ENCODE peak calls at places on chromosome 19, in four cellular contexts. D is hepatocyte, W is IMR-90, E is GM23338. I is an unnamed sample. For H4K20me1, the result is how much of the 10 kb centered on the place peaks cover.

GRCh38 chr19:18856385-18857126 is 24.8 kb downstream of the UPF1 start:
- DNase-seq in D (peak), W (no peak), E (peak), I (no peak)

GRCh38 chr19:37197768-37198167 is 12.6 kb downstream of the ZNF585B start:
- DNase-seq in D (no peak), W (no peak), E (no peak), I (no peak)

GRCh38 chr19:34482380-34483250 is 1.1 kb downstream of the WTIP start:
- DNase-seq in D (peak), W (peak), E (peak), I (peak)

GRCh38 chr19:7870571-7871279 is 3.5 kb downstream of the PRR36 start:
- DNase-seq in D (peak), W (no peak), E (peak), I (no peak)

GRCh38 chr19:3284759-3285646 is 60.5 kb downstream of the CELF5 start:
- DNase-seq in D (peak), W (peak), E (peak), I (peak)

GRCh38 chr19:45172173-45172572 is 5.9 kb downstream of the TRAPPC6A start:
- DNase-seq in D (no peak), W (no peak), E (no peak), I (no peak)

GRCh38 chr19:17953316-17953801 is 13.5 kb upstream of the KCNN1 start:
- DNase-seq in D (no peak), W (no peak), E (no peak), I (no peak)

GRCh38 chr19:40214936-40215335 is 3.2 kb downstream of the TTC9B start:
- DNase-seq in D (no peak), W (no peak), E (no peak), I (no peak)

GRCh38 chr19:27657271-27658051 is 1555.5 kb downstream of the UQCRFS1 start:
- DNase-seq in D (no peak), W (no peak), E (no peak), I (no peak)

GRCh38 chr19:46951236-46951986 is 68.2 kb upstream of the NPAS1 start:
- DNase-seq in D (peak), W (peak), E (no peak), I (peak)

GRCh38 chr19:5302396-5302795 is 38.2 kb downstream of the PTPRS start:
- DNase-seq in D (no peak), W (no peak), E (no peak), I (no peak)

GRCh38 chr19:43467276-43467675 is 1.9 kb upstream of the LYPD3 start:
- DNase-seq in D (no peak), W (no peak), E (no peak), I (no peak)

GRCh38 chr19:44476559-44477408 is 23.5 kb downstream of the ZNF180 start:
- DNase-seq in D (no peak), W (peak), E (peak), I (peak)

GRCh38 chr19:47112166-47112663 is 1.4 kb downstream of the ZC3H4 start:
- DNase-seq in D (peak), W (peak), E (peak), I (peak)

GRCh38 chr19:49801966-49802661 is 11.0 kb downstream of the FUZ start:
- DNase-seq in D (peak), W (peak), E (peak), I (peak)

GRCh38 chr19:10000171-10000826 is 10.0 kb downstream of the COL5A3 start:
- DNase-seq in D (peak), W (peak), E (peak), I (peak)

GRCh38 chr19:18789883-18790565 is 1.1 kb downstream of the COMP start:
- DNase-seq in D (peak), W (no peak), E (peak), I (no peak)

GRCh38 chr19:17035842-17036424 is 9.3 kb upstream of the CPAMD8 start:
- DNase-seq in D (no peak), W (no peak), E (no peak), I (no peak)

GRCh38 chr19:34350161-34350561 is 14.8 kb upstream of the GPI start:
- DNase-seq in D (no peak), W (peak), E (no peak), I (no peak)

GRCh38 chr19:40805258-40805868 is 6.4 kb downstream of the EGLN2 start:
- DNase-seq in D (no peak), W (no peak), E (no peak), I (no peak)

GRCh38 chr19:5914358-5914774 is 312 bp downstream of the CAPS start:
- DNase-seq in D (no peak), W (no peak), E (no peak), I (no peak)

GRCh38 chr19:45823182-45823581 is 8.1 kb upstream of the RSPH6A start:
- DNase-seq in D (no peak), W (no peak), E (no peak), I (no peak)

GRCh38 chr19:17797397-17798201 is 2.7 kb downstream of the B3GNT3 start:
- DNase-seq in D (peak), W (no peak), E (no peak), I (no peak)

GRCh38 chr19:45428385-45429231 is 4.9 kb upstream of the ERCC1 start:
- DNase-seq in D (peak), W (peak), E (peak), I (no peak)

GRCh38 chr19:30006206-30006605 is 64.2 kb downstream of the URI1 start:
- DNase-seq in D (no peak), W (no peak), E (no peak), I (no peak)

GRCh38 chr19:17296278-17296677 is 6.9 kb downstream of the ABHD8 start:
- DNase-seq in D (no peak), W (peak), E (no peak), I (peak)

GRCh38 chr19:18173054-18173571 is 500 bp upstream of the IFI30 start:
- DNase-seq in D (no peak), W (no peak), E (no peak), I (no peak)

GRCh38 chr19:5826531-5827341 is 12.8 kb downstream of the FUT6 start:
- DNase-seq in D (peak), W (no peak), E (peak), I (no peak)

GRCh38 chr19:17687857-17688784 is at the start of gene UNC13A:
- DNase-seq in D (peak), W (peak), E (peak), I (no peak)

GRCh38 chr19:7254590-7254989 is 39.6 kb downstream of the INSR start:
- DNase-seq in D (peak), W (no peak), E (peak), I (no peak)

GRCh38 chr19:46931197-46931596 is 70.4 kb downstream of the ARHGAP35 start:
- DNase-seq in D (no peak), W (no peak), E (no peak), I (no peak)

GRCh38 chr19:16892438-16892837 is 3.6 kb downstream of the F2RL3 start:
- DNase-seq in D (no peak), W (no peak), E (no peak), I (no peak)

GRCh38 chr19:56765107-56765506 is 75.4 kb downstream of the PEG3 start:
- DNase-seq in D (no peak), W (no peak), E (no peak), I (no peak)

GRCh38 chr19:54172764-54173699 is at the start of gene TMC4:
- DNase-seq in D (peak), W (no peak), E (peak), I (no peak)

GRCh38 chr19:52923782-52924593 is 760 bp upstream of the ZNF888 start:
- DNase-seq in D (peak), W (no peak), E (peak), I (no peak)

GRCh38 chr19:52138614-52139290 is 986 bp downstream of the ZNF616 start:
- DNase-seq in D (peak), W (peak), E (peak), I (peak)

GRCh38 chr19:32605544-32605943 is 24.6 kb downstream of the PDCD5 start:
- DNase-seq in D (no peak), W (no peak), E (no peak), I (no peak)

GRCh38 chr19:13334801-13335481 is 171.3 kb downstream of the CACNA1A start:
- DNase-seq in D (no peak), W (no peak), E (peak), I (no peak)

GRCh38 chr19:13343514-13343913 is 162.8 kb downstream of the CACNA1A start:
- DNase-seq in D (no peak), W (no peak), E (no peak), I (no peak)

GRCh38 chr19:13337181-13337580 is 169.1 kb downstream of the CACNA1A start:
- DNase-seq in D (no peak), W (no peak), E (no peak), I (no peak)

GRCh38 chr19:13342672-13343071 is 163.6 kb downstream of the CACNA1A start:
- DNase-seq in D (no peak), W (no peak), E (no peak), I (no peak)

DNA sequence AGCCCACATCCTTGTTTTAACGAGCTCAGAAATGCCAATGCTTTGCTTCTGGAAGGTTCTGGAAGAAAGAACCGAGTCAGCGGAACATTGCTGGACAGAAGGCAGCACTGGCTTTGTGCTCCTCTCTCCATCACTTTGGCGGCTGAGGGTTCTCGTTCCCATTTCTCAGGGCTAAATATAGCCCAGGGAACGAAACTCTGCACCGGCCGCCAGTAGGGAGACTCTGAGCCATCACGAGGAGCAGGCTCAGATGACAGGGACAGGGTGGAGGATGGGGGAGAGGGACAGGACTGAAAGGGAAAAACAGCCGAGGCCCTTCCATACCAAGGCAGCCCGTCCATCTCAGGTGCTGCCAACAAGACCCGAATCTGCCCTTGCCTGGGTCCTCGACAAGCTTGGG is 166.4 kb downstream of the CACNA1A start:
- DNase-seq in D (no peak), W (no peak), E (peak), I (no peak)
- H3K4me3 ChIP-seq in D (no peak), W (no peak), E (no peak), I (no peak)

DNA sequence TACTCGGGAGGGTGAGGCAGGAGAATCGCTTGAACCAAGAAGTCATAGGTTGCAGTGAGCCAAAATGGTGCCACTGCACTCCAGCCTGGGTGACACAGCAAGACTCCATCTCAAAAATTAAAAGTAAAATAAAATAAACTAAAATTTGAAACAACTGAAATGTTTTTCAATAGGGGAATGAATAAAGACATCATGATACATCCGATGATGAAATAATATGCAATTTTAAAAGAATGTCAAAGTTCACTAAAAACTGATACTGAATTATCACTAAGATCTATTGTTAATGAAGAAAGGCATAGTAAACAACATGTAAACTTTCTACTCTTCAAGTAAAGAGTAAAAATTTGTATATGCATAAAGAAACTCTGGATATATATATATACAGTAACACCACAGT is 8.5 kb downstream of the CARD8 start:
- DNase-seq in D (no peak), W (no peak), E (no peak), I (no peak)
- H2AFZ ChIP-seq in D (no peak), W (no peak), E (no peak), I (no peak)

GRCh38 chr19:1211494-1212234 is 6.1 kb downstream of the STK11 start:
- DNase-seq in D (no peak), W (no peak), E (peak), I (peak)
- H4K20me1 ChIP-seq in D (half or more), W (half or more), E (half or more), I (half or more)

DNA sequence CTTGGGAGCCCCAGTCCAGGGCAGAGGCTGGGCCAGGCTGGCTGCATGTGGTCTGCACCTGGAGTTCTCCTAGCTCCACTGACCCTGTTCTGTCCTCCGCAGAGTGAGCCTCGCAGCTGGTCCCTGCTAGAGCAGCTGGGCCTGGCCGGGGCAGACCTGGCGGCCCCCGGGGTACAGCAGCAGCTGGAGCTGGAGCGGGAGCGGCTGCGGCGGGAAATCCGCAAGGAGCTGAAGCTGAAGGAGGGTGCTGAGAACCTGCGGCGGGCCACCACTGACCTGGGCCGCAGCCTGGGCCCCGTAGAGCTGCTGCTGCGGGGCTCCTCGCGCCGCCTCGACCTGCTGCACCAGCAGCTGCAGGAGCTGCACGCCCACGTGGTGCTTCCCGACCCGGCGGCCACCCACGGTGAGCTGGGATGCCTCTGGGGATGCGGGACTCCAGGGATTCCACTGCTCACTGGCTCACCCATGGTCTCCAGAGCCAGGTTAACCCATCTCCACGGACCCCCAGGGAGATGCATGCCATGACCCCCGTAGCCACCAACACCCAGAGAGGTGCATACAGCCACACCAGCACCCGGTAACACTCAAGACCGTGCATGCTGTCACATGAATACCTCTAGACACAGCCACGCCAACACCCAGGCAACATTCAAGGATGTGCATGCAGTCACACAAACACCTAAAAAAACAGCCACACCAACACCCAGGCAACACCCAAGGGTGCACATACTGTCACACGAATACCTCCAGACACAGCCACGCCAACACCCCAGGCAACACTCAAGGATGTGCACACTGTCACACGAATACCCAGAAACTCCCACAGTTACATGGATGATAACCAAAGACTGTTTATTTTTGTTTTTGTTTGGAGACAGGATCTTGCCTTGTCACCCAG is 8.2 kb downstream of the PKN1 start:
- DNase-seq in D (no peak), W (no peak), E (no peak), I (no peak)
- H3K4me3 ChIP-seq in D (no peak), W (no peak), E (no peak), I (no peak)

GRCh38 chr19:55485439-55486011 is 537 bp downstream of the NAT14 start:
- DNase-seq in D (no peak), W (no peak), E (no peak), I (no peak)

GRCh38 chr19:55487884-55488687 is at the start of gene SSC5D:
- DNase-seq in D (no peak), W (peak), E (peak), I (peak)

GRCh38 chr19:55486043-55486970 is 1.3 kb downstream of the NAT14 start:
- DNase-seq in D (no peak), W (no peak), E (no peak), I (no peak)

GRCh38 chr19:55488986-55489710 is 912 bp downstream of the SSC5D start:
- DNase-seq in D (no peak), W (no peak), E (no peak), I (no peak)

GRCh38 chr19:55486971-55487883 is 1.0 kb upstream of the SSC5D start:
- DNase-seq in D (peak), W (peak), E (no peak), I (peak)
- H2AFZ ChIP-seq in D (no peak), W (peak), E (no peak), I (peak)

DNA sequence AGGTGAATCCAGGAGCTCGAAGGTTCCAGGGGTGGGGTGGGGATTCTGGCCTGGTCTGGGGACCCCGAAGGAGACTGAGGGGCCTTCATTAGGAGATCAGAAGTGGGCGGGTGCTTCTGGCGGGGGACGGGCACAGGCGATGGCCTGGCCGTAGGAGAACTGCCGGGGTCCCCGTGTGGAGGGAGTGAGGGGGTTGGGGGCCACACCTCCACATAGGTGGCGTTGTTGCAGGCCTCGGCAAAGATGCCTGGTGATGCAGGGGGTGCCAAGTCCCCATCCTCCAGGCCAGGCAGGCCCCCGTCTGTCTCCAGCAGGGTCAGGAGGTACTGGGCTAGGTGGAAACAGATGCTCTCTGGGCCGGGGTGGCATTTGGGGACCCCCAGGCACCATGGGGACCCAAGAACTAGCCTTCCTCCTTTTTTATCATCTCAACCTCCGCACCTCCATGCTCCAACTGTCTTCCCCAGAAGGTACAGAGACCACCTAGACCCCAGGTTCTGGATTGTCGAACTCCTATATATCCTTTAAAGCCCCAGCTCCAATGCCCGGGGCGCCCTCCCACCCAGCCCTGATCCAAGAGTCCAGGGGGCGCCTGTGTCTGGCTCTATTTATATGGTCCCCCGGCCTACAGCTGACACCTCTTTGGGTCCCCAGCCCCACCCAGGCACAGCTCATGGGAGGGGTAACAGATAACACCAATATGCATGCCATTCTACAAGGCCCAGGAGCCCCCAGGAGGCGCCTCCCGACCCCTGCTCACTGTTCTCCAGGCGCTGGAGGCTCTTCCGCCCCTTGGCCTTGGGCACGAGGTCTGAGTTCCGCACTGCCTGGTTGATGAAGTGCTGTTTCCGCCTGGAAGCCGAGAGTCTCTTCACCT is 8.2 kb downstream of the RNU6-9 start:
- DNase-seq in D (no peak), W (no peak), E (no peak), I (no peak)
- H4K20me1 ChIP-seq in D (under half), W (half or more), E (under half), I (half or more)

GRCh38 chr19:31284621-31285020 is 64.6 kb downstream of the TSHZ3 start:
- DNase-seq in D (no peak), W (no peak), E (no peak), I (no peak)

GRCh38 chr19:31282346-31282745 is 66.9 kb downstream of the TSHZ3 start:
- DNase-seq in D (no peak), W (no peak), E (no peak), I (no peak)

GRCh38 chr19:31283701-31284100 is 65.5 kb downstream of the TSHZ3 start:
- DNase-seq in D (no peak), W (no peak), E (peak), I (no peak)

GRCh38 chr19:31286491-31286890 is 62.7 kb downstream of the TSHZ3 start:
- DNase-seq in D (no peak), W (no peak), E (no peak), I (no peak)

GRCh38 chr19:31285744-31286143 is 63.5 kb downstream of the TSHZ3 start:
- DNase-seq in D (no peak), W (peak), E (no peak), I (peak)
- H3K4me3 ChIP-seq in D (no peak), W (no peak), E (no peak), I (no peak)

GRCh38 chr19:15199652-15200574 is 882 bp downstream of the NOTCH3 start:
- DNase-seq in D (peak), W (peak), E (peak), I (no peak)
- H2AFZ ChIP-seq in D (peak), W (peak), E (no peak), I (peak)